ENCODE peak calls at places on chromosomes 16 and 17, in nine cellular contexts. N is non-pigmented ciliary epithelial cell; I is SJSA1; P is HuH-7; G is stimulated activated CD8-positive, alpha-beta memory T cell treated with anti-CD3 and anti-CD28 coated beads, Interleukin-15, amount 100 ng/mL, for 24 hours; W is globus pallidus; M is fibroblast of the conjunctiva; L is AG09319; S is glutamatergic neuron. R is an unnamed sample.

GRCh38 chr17:42097691-42098661 is at the start of gene ZNF385C:
- DNase-seq in S (peak; percentile 45), P (no peak), L (no peak), W (no peak), G (peak; percentile 30), M (no peak), N (no peak), I (no peak), R (no peak)

GRCh38 chr16:67028167-67028554 is 788 bp upstream of the CBFB start:
- DNase-seq in N (no peak), I (no peak), W (no peak), G (no peak), L (no peak), M (no peak), P (no peak), S (no peak), R (no peak)

GRCh38 chr17:12089809-12090384 is 69.2 kb downstream of the MAP2K4 start:
- DNase-seq in N (peak; percentile 30), G (no peak), M (no peak), S (no peak), W (no peak), I (peak; percentile 58), L (no peak), P (no peak), R (no peak)

GRCh38 chr17:79011451-79012147 is 2.0 kb upstream of the CANT1 start:
- DNase-seq in L (peak; percentile 59), G (no peak), I (no peak), P (no peak), M (no peak), W (no peak), S (no peak), N (no peak), R (no peak)

GRCh38 chr17:3739422-3740124 is 15.9 kb downstream of the HASPIN start:
- DNase-seq in N (no peak), I (no peak), G (no peak), L (no peak), S (no peak), P (no peak), W (no peak), M (no peak), R (no peak)

GRCh38 chr17:19768046-19768782 is 20.1 kb upstream of the ALDH3A1 start:
- DNase-seq in W (no peak), L (no peak), I (no peak), G (no peak), P (no peak), N (no peak), M (no peak), S (no peak), R (no peak)

GRCh38 chr17:73089322-73089721 is 3.2 kb downstream of the SLC39A11 start:
- DNase-seq in W (no peak), M (no peak), N (no peak), L (no peak), S (no peak), G (no peak), I (no peak), P (no peak), R (no peak)

GRCh38 chr17:9729034-9729650 is 62.2 kb downstream of the DHRS7C start:
- DNase-seq in N (no peak), L (peak; percentile 16), G (no peak), S (no peak), I (peak; percentile 37), P (peak; percentile 50), M (peak; percentile 22), W (peak; percentile 40), R (no peak)

GRCh38 chr16:1414532-1415265 is at the start of gene UNKL:
- DNase-seq in G (peak; percentile 66), S (peak; percentile 85), P (peak; percentile 64), L (no peak), W (peak; percentile 41), M (no peak), N (no peak), I (peak; percentile 18), R (no peak)

GRCh38 chr17:15185625-15185991 is 79.5 kb downstream of the PMP22 start:
- DNase-seq in L (peak; percentile 81), W (no peak), G (no peak), N (peak; percentile 37), S (peak; percentile 28), M (peak; percentile 50), P (no peak), I (no peak), R (no peak)

GRCh38 chr16:58111331-58111627 is 17.9 kb downstream of the CFAP20 start:
- DNase-seq in M (no peak), P (no peak), I (no peak), L (no peak), G (no peak), W (no peak), S (no peak), N (no peak), R (no peak)

GRCh38 chr17:83193336-83194188 is 114.2 kb downstream of the METRNL start:
- DNase-seq in S (peak; percentile 4), L (no peak), I (no peak), P (no peak), N (no peak), M (no peak), W (no peak), G (no peak), R (no peak)

GRCh38 chr17:82933911-82934310 is 94.1 kb upstream of the ZNF750 start:
- DNase-seq in P (no peak), M (no peak), I (no peak), L (no peak), S (no peak), N (no peak), G (no peak), W (no peak), R (no peak)

GRCh38 chr17:8745586-8746500 is 1.2 kb upstream of the CCDC42 start:
- DNase-seq in L (peak; percentile 5), S (peak; percentile 88), N (no peak), P (peak; percentile 79), W (peak; percentile 24), I (peak; percentile 69), M (peak; percentile 17), G (peak; percentile 79), R (no peak)

GRCh38 chr17:48030531-48030930 is 7.1 kb downstream of the COPZ2 start:
- DNase-seq in S (no peak), P (no peak), G (no peak), L (no peak), M (no peak), W (no peak), N (no peak), I (no peak), R (no peak)

GRCh38 chr16:19090916-19091315 is 22.8 kb upstream of the ITPRIPL2 start:
- DNase-seq in I (no peak), G (no peak), N (no peak), P (no peak), W (no peak), M (no peak), L (no peak), S (no peak), R (no peak)